ENCODE peak calls at places on chromosome 7, in ten cellular contexts. One of them, this sample, is unnamed.

GRCh38 chr7:94135180-94135579 is 131.0 kb upstream of the BET1 start:
- DNase-seq in heart right ventricle: no peak
- DNase-seq in fibroblast of lung: no peak
- DNase-seq in adrenal gland: no peak
- DNase-seq in MM.1S: no peak
- DNase-seq in A549: no peak
- DNase-seq in mammary epithelial cell: no peak
- DNase-seq in tibial artery: no peak
- DNase-seq in CD8-positive, alpha-beta memory T cell: no peak
- DNase-seq in pancreas: no peak
- DNase-seq in this sample: no peak

GRCh38 chr7:26860361-26860760 is 4.0 kb downstream of the SKAP2 start:
- DNase-seq in heart right ventricle: no peak
- DNase-seq in fibroblast of lung: peak; percentile 37
- DNase-seq in adrenal gland: no peak
- DNase-seq in MM.1S: no peak
- DNase-seq in A549: no peak
- DNase-seq in mammary epithelial cell: peak; percentile 76
- DNase-seq in tibial artery: no peak
- DNase-seq in CD8-positive, alpha-beta memory T cell: no peak
- DNase-seq in pancreas: no peak
- DNase-seq in this sample: no peak

GRCh38 chr7:131164900-131165254 is 162.8 kb upstream of the MKLN1 start:
- DNase-seq in heart right ventricle: no peak
- DNase-seq in fibroblast of lung: no peak
- DNase-seq in adrenal gland: no peak
- DNase-seq in MM.1S: no peak
- DNase-seq in A549: no peak
- DNase-seq in mammary epithelial cell: no peak
- DNase-seq in tibial artery: no peak
- DNase-seq in CD8-positive, alpha-beta memory T cell: no peak
- DNase-seq in pancreas: no peak
- DNase-seq in this sample: no peak

GRCh38 chr7:12646139-12646538 is 41.3 kb upstream of the ARL4A start:
- DNase-seq in heart right ventricle: no peak
- DNase-seq in fibroblast of lung: no peak
- DNase-seq in adrenal gland: no peak
- DNase-seq in MM.1S: no peak
- DNase-seq in A549: no peak
- DNase-seq in mammary epithelial cell: no peak
- DNase-seq in tibial artery: no peak
- DNase-seq in CD8-positive, alpha-beta memory T cell: no peak
- DNase-seq in pancreas: no peak
- DNase-seq in this sample: no peak

GRCh38 chr7:30226593-30227268 is 57.7 kb upstream of the ZNRF2 start:
- DNase-seq in heart right ventricle: no peak
- DNase-seq in fibroblast of lung: no peak
- DNase-seq in adrenal gland: no peak
- DNase-seq in MM.1S: no peak
- DNase-seq in A549: peak; percentile 58
- DNase-seq in mammary epithelial cell: peak; percentile 59
- DNase-seq in tibial artery: no peak
- DNase-seq in CD8-positive, alpha-beta memory T cell: no peak
- DNase-seq in pancreas: peak; percentile 73
- DNase-seq in this sample: no peak

GRCh38 chr7:79284226-79284625 is 169.2 kb downstream of the MAGI2 start:
- DNase-seq in heart right ventricle: no peak
- DNase-seq in fibroblast of lung: peak; percentile 26
- DNase-seq in adrenal gland: no peak
- DNase-seq in MM.1S: no peak
- DNase-seq in A549: no peak
- DNase-seq in mammary epithelial cell: no peak
- DNase-seq in tibial artery: no peak
- DNase-seq in CD8-positive, alpha-beta memory T cell: no peak
- DNase-seq in pancreas: no peak
- DNase-seq in this sample: no peak

GRCh38 chr7:135714534-135715009 is 13.4 kb downstream of the SLC13A4 start:
- DNase-seq in heart right ventricle: no peak
- DNase-seq in fibroblast of lung: peak; percentile 80
- DNase-seq in adrenal gland: no peak
- DNase-seq in MM.1S: no peak
- DNase-seq in A549: peak; percentile 63
- DNase-seq in mammary epithelial cell: peak; percentile 45
- DNase-seq in tibial artery: no peak
- DNase-seq in CD8-positive, alpha-beta memory T cell: no peak
- DNase-seq in pancreas: no peak
- DNase-seq in this sample: no peak

GRCh38 chr7:151409555-151410404 is at the start of gene WDR86:
- DNase-seq in heart right ventricle: no peak
- DNase-seq in fibroblast of lung: no peak
- DNase-seq in adrenal gland: no peak
- DNase-seq in MM.1S: no peak
- DNase-seq in A549: no peak
- DNase-seq in mammary epithelial cell: no peak
- DNase-seq in tibial artery: no peak
- DNase-seq in CD8-positive, alpha-beta memory T cell: peak; percentile 20
- DNase-seq in pancreas: no peak
- DNase-seq in this sample: no peak

GRCh38 chr7:131753620-131754222 is 197.3 kb upstream of the PODXL start:
- DNase-seq in heart right ventricle: no peak
- DNase-seq in fibroblast of lung: no peak
- DNase-seq in adrenal gland: no peak
- DNase-seq in MM.1S: no peak
- DNase-seq in A549: peak; percentile 61
- DNase-seq in mammary epithelial cell: no peak
- DNase-seq in tibial artery: no peak
- DNase-seq in CD8-positive, alpha-beta memory T cell: no peak
- DNase-seq in pancreas: no peak
- DNase-seq in this sample: no peak

GRCh38 chr7:39951156-39951942 is 1.3 kb downstream of the CDK13 start:
- DNase-seq in heart right ventricle: peak; percentile 63
- DNase-seq in fibroblast of lung: peak; percentile 64
- DNase-seq in adrenal gland: peak; percentile 65
- DNase-seq in MM.1S: peak; percentile 75
- DNase-seq in A549: peak; percentile 41
- DNase-seq in mammary epithelial cell: peak; percentile 56
- DNase-seq in tibial artery: peak; percentile 80
- DNase-seq in CD8-positive, alpha-beta memory T cell: peak; percentile 59
- DNase-seq in pancreas: peak; percentile 75
- DNase-seq in this sample: peak; percentile 73

GRCh38 chr7:20340839-20341238 is 10.1 kb downstream of the ITGB8 start:
- DNase-seq in heart right ventricle: no peak
- DNase-seq in fibroblast of lung: no peak
- DNase-seq in adrenal gland: no peak
- DNase-seq in MM.1S: no peak
- DNase-seq in A549: no peak
- DNase-seq in mammary epithelial cell: peak; percentile 97
- DNase-seq in tibial artery: no peak
- DNase-seq in CD8-positive, alpha-beta memory T cell: no peak
- DNase-seq in pancreas: no peak
- DNase-seq in this sample: no peak

GRCh38 chr7:52639126-52639525 is 396.3 kb upstream of the POM121L12 start:
- DNase-seq in heart right ventricle: no peak
- DNase-seq in fibroblast of lung: no peak
- DNase-seq in adrenal gland: no peak
- DNase-seq in MM.1S: no peak
- DNase-seq in A549: no peak
- DNase-seq in mammary epithelial cell: no peak
- DNase-seq in tibial artery: no peak
- DNase-seq in CD8-positive, alpha-beta memory T cell: no peak
- DNase-seq in pancreas: no peak
- DNase-seq in this sample: no peak

GRCh38 chr7:14806886-14807285 is 95.7 kb downstream of the DGKB start:
- DNase-seq in heart right ventricle: no peak
- DNase-seq in fibroblast of lung: no peak
- DNase-seq in adrenal gland: no peak
- DNase-seq in MM.1S: no peak
- DNase-seq in A549: no peak
- DNase-seq in mammary epithelial cell: no peak
- DNase-seq in tibial artery: no peak
- DNase-seq in CD8-positive, alpha-beta memory T cell: no peak
- DNase-seq in pancreas: no peak
- DNase-seq in this sample: no peak

GRCh38 chr7:128863433-128863989 is 855 bp downstream of the ATP6V1F start:
- DNase-seq in heart right ventricle: no peak
- DNase-seq in fibroblast of lung: peak; percentile 75
- DNase-seq in adrenal gland: peak; percentile 36
- DNase-seq in MM.1S: peak; percentile 87
- DNase-seq in A549: peak; percentile 91
- DNase-seq in mammary epithelial cell: peak; percentile 63
- DNase-seq in tibial artery: no peak
- DNase-seq in CD8-positive, alpha-beta memory T cell: peak; percentile 32
- DNase-seq in pancreas: no peak
- DNase-seq in this sample: peak; percentile 36

GRCh38 chr7:107171496-107171895 is 2.7 kb downstream of the HBP1 start:
- DNase-seq in heart right ventricle: no peak
- DNase-seq in fibroblast of lung: no peak
- DNase-seq in adrenal gland: no peak
- DNase-seq in MM.1S: no peak
- DNase-seq in A549: no peak
- DNase-seq in mammary epithelial cell: no peak
- DNase-seq in tibial artery: peak; percentile 47
- DNase-seq in CD8-positive, alpha-beta memory T cell: no peak
- DNase-seq in pancreas: no peak
- DNase-seq in this sample: no peak

GRCh38 chr7:107173191-107173590 is 4.4 kb downstream of the HBP1 start:
- DNase-seq in heart right ventricle: no peak
- DNase-seq in fibroblast of lung: no peak
- DNase-seq in adrenal gland: no peak
- DNase-seq in MM.1S: no peak
- DNase-seq in A549: no peak
- DNase-seq in mammary epithelial cell: no peak
- DNase-seq in tibial artery: no peak
- DNase-seq in CD8-positive, alpha-beta memory T cell: no peak
- DNase-seq in pancreas: no peak
- DNase-seq in this sample: no peak

GRCh38 chr7:107172318-107173032 is 3.7 kb downstream of the HBP1 start:
- DNase-seq in heart right ventricle: no peak
- DNase-seq in fibroblast of lung: no peak
- DNase-seq in adrenal gland: no peak
- DNase-seq in MM.1S: no peak
- DNase-seq in A549: no peak
- DNase-seq in mammary epithelial cell: no peak
- DNase-seq in tibial artery: no peak
- DNase-seq in CD8-positive, alpha-beta memory T cell: no peak
- DNase-seq in pancreas: no peak
- DNase-seq in this sample: no peak

GRCh38 chr7:107170051-107170661 is 1.4 kb downstream of the HBP1 start:
- DNase-seq in heart right ventricle: no peak
- DNase-seq in fibroblast of lung: no peak
- DNase-seq in adrenal gland: no peak
- DNase-seq in MM.1S: no peak
- DNase-seq in A549: peak; percentile 13
- DNase-seq in mammary epithelial cell: no peak
- DNase-seq in tibial artery: no peak
- DNase-seq in CD8-positive, alpha-beta memory T cell: no peak
- DNase-seq in pancreas: no peak
- DNase-seq in this sample: no peak

GRCh38 chr7:107173691-107174406 is 5.0 kb downstream of the HBP1 start:
- DNase-seq in heart right ventricle: no peak
- DNase-seq in fibroblast of lung: no peak
- DNase-seq in adrenal gland: no peak
- DNase-seq in MM.1S: no peak
- DNase-seq in A549: no peak
- DNase-seq in mammary epithelial cell: no peak
- DNase-seq in tibial artery: no peak
- DNase-seq in CD8-positive, alpha-beta memory T cell: no peak
- DNase-seq in pancreas: no peak
- DNase-seq in this sample: no peak
- H3K4me1 ChIP-seq in heart right ventricle: peaks cover 58% of the 10 kb centered on the region
- H3K4me1 ChIP-seq in fibroblast of lung: no peaks in the 10 kb centered on the region
- H3K4me1 ChIP-seq in adrenal gland: peaks cover 54% of the 10 kb centered on the region
- H3K4me1 ChIP-seq in MM.1S: peaks cover 15% of the 10 kb centered on the region
- H3K4me1 ChIP-seq in A549: peaks cover 17% of the 10 kb centered on the region
- H3K4me1 ChIP-seq in mammary epithelial cell: no peaks in the 10 kb centered on the region
- H3K4me1 ChIP-seq in tibial artery: no peaks in the 10 kb centered on the region
- H3K4me1 ChIP-seq in CD8-positive, alpha-beta memory T cell: peaks cover 71% of the 10 kb centered on the region
- H3K4me1 ChIP-seq in pancreas: peaks cover 40% of the 10 kb centered on the region
- H3K4me1 ChIP-seq in this sample: peaks cover 38% of the 10 kb centered on the region

GRCh38 chr7:141263983-141264382 is 190.1 kb downstream of the TMEM178B start:
- DNase-seq in heart right ventricle: no peak
- DNase-seq in fibroblast of lung: no peak
- DNase-seq in adrenal gland: no peak
- DNase-seq in MM.1S: no peak
- DNase-seq in A549: no peak
- DNase-seq in mammary epithelial cell: no peak
- DNase-seq in tibial artery: no peak
- DNase-seq in CD8-positive, alpha-beta memory T cell: no peak
- DNase-seq in pancreas: no peak
- DNase-seq in this sample: no peak
- H3K4me3 ChIP-seq in heart right ventricle: no peak overlapping the region
- H3K4me3 ChIP-seq in fibroblast of lung: no peak overlapping the region
- H3K4me3 ChIP-seq in adrenal gland: no peak overlapping the region
- H3K4me3 ChIP-seq in MM.1S: no peak overlapping the region
- H3K4me3 ChIP-seq in A549: no peak overlapping the region
- H3K4me3 ChIP-seq in mammary epithelial cell: no peak overlapping the region
- H3K4me3 ChIP-seq in tibial artery: no peak overlapping the region
- H3K4me3 ChIP-seq in CD8-positive, alpha-beta memory T cell: no peak overlapping the region
- H3K4me3 ChIP-seq in pancreas: no peak overlapping the region
- H3K4me3 ChIP-seq in this sample: no peak overlapping the region

DNA sequence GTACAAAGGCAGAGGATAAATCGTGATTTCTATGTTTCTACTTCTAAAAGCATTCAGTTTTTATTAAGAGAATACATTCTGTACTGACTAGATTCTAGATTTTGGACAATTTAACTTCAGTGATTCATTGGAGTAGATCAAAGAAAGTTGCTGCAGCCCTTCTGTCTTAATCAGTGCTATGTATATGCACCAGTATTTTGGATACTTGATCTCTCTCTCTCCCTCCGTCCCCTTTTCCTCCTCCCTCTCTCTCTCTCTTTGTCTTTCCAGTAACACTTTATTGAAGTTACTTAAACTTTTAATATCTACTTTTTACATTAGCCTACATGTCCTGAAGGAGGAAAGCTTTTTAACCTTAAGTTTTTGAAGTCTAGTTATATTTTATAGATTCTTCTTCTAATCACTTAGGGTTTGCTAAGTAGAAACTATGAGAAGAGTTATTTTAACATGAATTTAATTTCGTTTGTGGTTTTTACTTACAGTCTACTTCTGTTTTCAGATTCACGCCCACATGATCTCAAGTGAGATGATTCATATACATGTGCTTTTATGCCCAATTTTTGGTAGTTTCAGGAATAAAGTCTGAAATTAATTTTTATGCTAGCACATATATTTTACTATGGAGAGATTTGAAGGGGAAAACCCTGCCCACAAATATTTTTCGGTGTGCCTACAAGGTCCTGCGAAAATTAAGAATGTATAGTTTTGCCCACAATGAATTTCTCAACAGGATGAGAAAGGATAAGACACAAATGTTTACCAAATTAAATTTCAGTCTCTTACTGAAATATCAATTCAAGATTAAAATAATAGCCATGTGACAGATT is 9.1 kb downstream of the MDFIC start:
- DNase-seq in heart right ventricle: no peak
- DNase-seq in fibroblast of lung: peak; percentile 42
- DNase-seq in adrenal gland: no peak
- DNase-seq in MM.1S: peak; percentile 90
- DNase-seq in A549: no peak
- DNase-seq in mammary epithelial cell: peak; percentile 56
- DNase-seq in tibial artery: no peak
- DNase-seq in CD8-positive, alpha-beta memory T cell: no peak
- DNase-seq in pancreas: no peak
- DNase-seq in this sample: no peak
- H3K4me1 ChIP-seq in heart right ventricle: peaks cover 37% of the 10 kb centered on the region
- H3K4me1 ChIP-seq in fibroblast of lung: peaks cover 9% of the 10 kb centered on the region
- H3K4me1 ChIP-seq in adrenal gland: peaks cover 48% of the 10 kb centered on the region
- H3K4me1 ChIP-seq in MM.1S: peaks cover 69% of the 10 kb centered on the region
- H3K4me1 ChIP-seq in A549: peaks cover 16% of the 10 kb centered on the region
- H3K4me1 ChIP-seq in mammary epithelial cell: peaks cover 5% of the 10 kb centered on the region
- H3K4me1 ChIP-seq in tibial artery: no peaks in the 10 kb centered on the region
- H3K4me1 ChIP-seq in CD8-positive, alpha-beta memory T cell: peaks cover 92% of the 10 kb centered on the region
- H3K4me1 ChIP-seq in pancreas: no peaks in the 10 kb centered on the region
- H3K4me1 ChIP-seq in this sample: peaks cover 73% of the 10 kb centered on the region

GRCh38 chr7:74084722-74085578 is 1.3 kb downstream of the LIMK1 start:
- DNase-seq in heart right ventricle: no peak
- DNase-seq in fibroblast of lung: no peak
- DNase-seq in adrenal gland: no peak
- DNase-seq in MM.1S: no peak
- DNase-seq in A549: no peak
- DNase-seq in mammary epithelial cell: no peak
- DNase-seq in tibial artery: no peak
- DNase-seq in CD8-positive, alpha-beta memory T cell: no peak
- DNase-seq in pancreas: peak; percentile 40
- DNase-seq in this sample: no peak
- H3K4me3 ChIP-seq in heart right ventricle: peak overlapping the region; percentile 68
- H3K4me3 ChIP-seq in fibroblast of lung: peak overlapping the region; percentile 67
- H3K4me3 ChIP-seq in adrenal gland: peak overlapping the region; percentile 79
- H3K4me3 ChIP-seq in MM.1S: peak overlapping the region; percentile 75
- H3K4me3 ChIP-seq in A549: peak overlapping the region; percentile 85
- H3K4me3 ChIP-seq in mammary epithelial cell: peak overlapping the region; percentile 56
- H3K4me3 ChIP-seq in tibial artery: peak overlapping the region; percentile 94
- H3K4me3 ChIP-seq in CD8-positive, alpha-beta memory T cell: peak overlapping the region; percentile 55
- H3K4me3 ChIP-seq in pancreas: peak overlapping the region; percentile 67
- H3K4me3 ChIP-seq in this sample: peak overlapping the region; percentile 44

This sample was measured in naive thymus-derived CD4-positive, alpha-beta T cell.